ENCODE peak calls at places on chromosomes 13 and 19, in eight cellular contexts. V is fibroblast of the conjunctiva; G is H7; Z is nucleus accumbens; F is stimulated activated naive CD4-positive, alpha-beta T cell; J is Right ventricle myocardium superior; O is omental fat pad; T is RKO. P is an unnamed sample.

GRCh38 chr19:1009043-1009975 is 9.1 kb downstream of the GRIN3B start:
- DNase-seq in V (no peak), G (peak), Z (no peak), F (no peak), J (no peak), O (no peak), T (no peak), P (no peak)

GRCh38 chr13:32645854-32646253 is 59.6 kb downstream of the PDS5B start:
- DNase-seq in V (no peak), G (no peak), Z (no peak), F (no peak), J (no peak), O (no peak), T (no peak), P (no peak)

GRCh38 chr19:28330831-28331230 is 882.1 kb downstream of the UQCRFS1 start:
- DNase-seq in V (no peak), G (no peak), Z (no peak), F (no peak), J (no peak), O (no peak), T (no peak), P (no peak)

GRCh38 chr19:40663712-40664692 is 26.4 kb downstream of the NUMBL start:
- DNase-seq in V (no peak), G (no peak), Z (no peak), F (no peak), J (no peak), O (peak), T (no peak), P (no peak)

GRCh38 chr13:73880365-73880764 is 253.8 kb downstream of the KLF12 start:
- DNase-seq in V (no peak), G (no peak), Z (no peak), F (no peak), J (no peak), O (no peak), T (no peak), P (no peak)

GRCh38 chr19:409006-409514 is at the start of gene C2CD4C:
- DNase-seq in V (no peak), G (no peak), Z (peak), F (no peak), J (no peak), O (no peak), T (peak), P (no peak)

GRCh38 chr13:96431044-96431581 is 341.2 kb downstream of the HS6ST3 start:
- DNase-seq in V (no peak), G (no peak), Z (no peak), F (no peak), J (no peak), O (no peak), T (no peak), P (no peak)

GRCh38 chr13:112616586-112617381 is 28.8 kb upstream of the TUBGCP3 start:
- DNase-seq in V (peak), G (peak), Z (no peak), F (no peak), J (no peak), O (no peak), T (peak), P (peak)

P was measured in AG09319.